ENCODE peak calls at places on chromosomes 12 and 14, in ten cellular contexts. One of them, this sample, is unnamed.

GRCh38 chr12:113305281-113305856 is 29.5 kb downstream of the SLC8B1 start:
- DNase-seq in neural crest cell: no peak
- DNase-seq in CD8-positive, alpha-beta memory T cell: no peak
- DNase-seq in NCI-H1105: no peak
- DNase-seq in amniotic stem cell: no peak
- DNase-seq in anterior cingulate cortex: no peak
- DNase-seq in globus pallidus: no peak
- DNase-seq in nephron progenitor cell: no peak
- DNase-seq in T-helper 17 cell: no peak
- DNase-seq in aorta: no peak
- DNase-seq in this sample: no peak

GRCh38 chr12:14418526-14418925 is 53.0 kb downstream of the ATF7IP start:
- DNase-seq in T-helper 17 cell: no peak
- DNase-seq in CD8-positive, alpha-beta memory T cell: no peak
- DNase-seq in globus pallidus: peak
- DNase-seq in amniotic stem cell: no peak
- DNase-seq in aorta: no peak
- DNase-seq in neural crest cell: no peak
- DNase-seq in anterior cingulate cortex: no peak
- DNase-seq in NCI-H1105: no peak
- DNase-seq in nephron progenitor cell: no peak
- DNase-seq in this sample: peak

GRCh38 chr14:100540141-100540925 is 46.9 kb downstream of the BEGAIN start:
- DNase-seq in globus pallidus: no peak
- DNase-seq in amniotic stem cell: no peak
- DNase-seq in neural crest cell: peak
- DNase-seq in T-helper 17 cell: no peak
- DNase-seq in aorta: peak
- DNase-seq in anterior cingulate cortex: no peak
- DNase-seq in CD8-positive, alpha-beta memory T cell: no peak
- DNase-seq in nephron progenitor cell: peak
- DNase-seq in NCI-H1105: no peak
- DNase-seq in this sample: no peak

GRCh38 chr14:21257395-21258193 is 11.6 kb downstream of the HNRNPC start:
- DNase-seq in globus pallidus: no peak
- DNase-seq in T-helper 17 cell: no peak
- DNase-seq in nephron progenitor cell: no peak
- DNase-seq in NCI-H1105: no peak
- DNase-seq in CD8-positive, alpha-beta memory T cell: no peak
- DNase-seq in amniotic stem cell: no peak
- DNase-seq in anterior cingulate cortex: no peak
- DNase-seq in neural crest cell: no peak
- DNase-seq in aorta: no peak
- DNase-seq in this sample: no peak

GRCh38 chr12:108468149-108468968 is 46.7 kb upstream of the FICD start:
- DNase-seq in neural crest cell: peak
- DNase-seq in nephron progenitor cell: peak
- DNase-seq in amniotic stem cell: no peak
- DNase-seq in globus pallidus: no peak
- DNase-seq in T-helper 17 cell: no peak
- DNase-seq in anterior cingulate cortex: no peak
- DNase-seq in aorta: no peak
- DNase-seq in CD8-positive, alpha-beta memory T cell: no peak
- DNase-seq in NCI-H1105: no peak
- DNase-seq in this sample: no peak

GRCh38 chr12:63045020-63045860 is 105.8 kb downstream of the AVPR1A start:
- DNase-seq in globus pallidus: no peak
- DNase-seq in CD8-positive, alpha-beta memory T cell: no peak
- DNase-seq in nephron progenitor cell: no peak
- DNase-seq in neural crest cell: no peak
- DNase-seq in anterior cingulate cortex: no peak
- DNase-seq in NCI-H1105: no peak
- DNase-seq in aorta: peak
- DNase-seq in T-helper 17 cell: no peak
- DNase-seq in amniotic stem cell: peak
- DNase-seq in this sample: no peak

GRCh38 chr12:101727098-101727497 is 12.2 kb downstream of the SYCP3 start:
- DNase-seq in aorta: no peak
- DNase-seq in CD8-positive, alpha-beta memory T cell: no peak
- DNase-seq in anterior cingulate cortex: no peak
- DNase-seq in globus pallidus: no peak
- DNase-seq in amniotic stem cell: no peak
- DNase-seq in NCI-H1105: no peak
- DNase-seq in neural crest cell: no peak
- DNase-seq in T-helper 17 cell: no peak
- DNase-seq in nephron progenitor cell: no peak
- DNase-seq in this sample: no peak

GRCh38 chr14:32657081-32657480 is 281.6 kb upstream of the NPAS3 start:
- DNase-seq in nephron progenitor cell: no peak
- DNase-seq in aorta: peak
- DNase-seq in NCI-H1105: no peak
- DNase-seq in amniotic stem cell: no peak
- DNase-seq in globus pallidus: peak
- DNase-seq in T-helper 17 cell: no peak
- DNase-seq in neural crest cell: no peak
- DNase-seq in anterior cingulate cortex: peak
- DNase-seq in CD8-positive, alpha-beta memory T cell: no peak
- DNase-seq in this sample: peak

GRCh38 chr14:96135285-96135684 is 69.4 kb upstream of the BDKRB2 start:
- DNase-seq in CD8-positive, alpha-beta memory T cell: no peak
- DNase-seq in anterior cingulate cortex: no peak
- DNase-seq in T-helper 17 cell: no peak
- DNase-seq in nephron progenitor cell: no peak
- DNase-seq in globus pallidus: no peak
- DNase-seq in neural crest cell: no peak
- DNase-seq in aorta: no peak
- DNase-seq in NCI-H1105: no peak
- DNase-seq in amniotic stem cell: no peak
- DNase-seq in this sample: no peak

GRCh38 chr12:128259556-128260070 is 7.4 kb upstream of the TMEM132C start:
- DNase-seq in globus pallidus: peak
- DNase-seq in aorta: no peak
- DNase-seq in T-helper 17 cell: no peak
- DNase-seq in neural crest cell: peak
- DNase-seq in anterior cingulate cortex: peak
- DNase-seq in nephron progenitor cell: peak
- DNase-seq in CD8-positive, alpha-beta memory T cell: no peak
- DNase-seq in NCI-H1105: peak
- DNase-seq in amniotic stem cell: no peak
- DNase-seq in this sample: no peak

GRCh38 chr14:34461334-34462131 is 507 bp downstream of the SPTSSA start:
- DNase-seq in neural crest cell: peak
- DNase-seq in amniotic stem cell: no peak
- DNase-seq in anterior cingulate cortex: peak
- DNase-seq in T-helper 17 cell: no peak
- DNase-seq in nephron progenitor cell: peak
- DNase-seq in CD8-positive, alpha-beta memory T cell: peak
- DNase-seq in globus pallidus: peak
- DNase-seq in NCI-H1105: peak
- DNase-seq in aorta: peak
- DNase-seq in this sample: peak

GRCh38 chr14:33914676-33915516 is 36.0 kb downstream of the EGLN3 start:
- DNase-seq in amniotic stem cell: no peak
- DNase-seq in globus pallidus: no peak
- DNase-seq in T-helper 17 cell: no peak
- DNase-seq in aorta: peak
- DNase-seq in nephron progenitor cell: no peak
- DNase-seq in neural crest cell: no peak
- DNase-seq in CD8-positive, alpha-beta memory T cell: no peak
- DNase-seq in anterior cingulate cortex: no peak
- DNase-seq in NCI-H1105: no peak
- DNase-seq in this sample: no peak

GRCh38 chr14:105131241-105131640 is 37.3 kb downstream of the JAG2 start:
- DNase-seq in CD8-positive, alpha-beta memory T cell: no peak
- DNase-seq in NCI-H1105: no peak
- DNase-seq in anterior cingulate cortex: no peak
- DNase-seq in neural crest cell: no peak
- DNase-seq in nephron progenitor cell: no peak
- DNase-seq in aorta: no peak
- DNase-seq in globus pallidus: no peak
- DNase-seq in amniotic stem cell: no peak
- DNase-seq in T-helper 17 cell: no peak
- DNase-seq in this sample: no peak

GRCh38 chr14:46325157-46325556 is 326.4 kb downstream of the RPL10L start:
- DNase-seq in nephron progenitor cell: no peak
- DNase-seq in amniotic stem cell: no peak
- DNase-seq in neural crest cell: no peak
- DNase-seq in anterior cingulate cortex: no peak
- DNase-seq in T-helper 17 cell: no peak
- DNase-seq in globus pallidus: no peak
- DNase-seq in aorta: no peak
- DNase-seq in NCI-H1105: no peak
- DNase-seq in CD8-positive, alpha-beta memory T cell: no peak
- DNase-seq in this sample: no peak

GRCh38 chr14:73457050-73457934 is 1.1 kb downstream of the NUMB start:
- DNase-seq in neural crest cell: peak
- DNase-seq in NCI-H1105: no peak
- DNase-seq in T-helper 17 cell: no peak
- DNase-seq in amniotic stem cell: peak
- DNase-seq in aorta: peak
- DNase-seq in globus pallidus: no peak
- DNase-seq in anterior cingulate cortex: peak
- DNase-seq in CD8-positive, alpha-beta memory T cell: peak
- DNase-seq in nephron progenitor cell: no peak
- DNase-seq in this sample: no peak

GRCh38 chr12:8553088-8553627 is 12.5 kb upstream of the CLEC4E start:
- DNase-seq in amniotic stem cell: no peak
- DNase-seq in aorta: no peak
- DNase-seq in CD8-positive, alpha-beta memory T cell: no peak
- DNase-seq in NCI-H1105: peak
- DNase-seq in nephron progenitor cell: no peak
- DNase-seq in anterior cingulate cortex: no peak
- DNase-seq in T-helper 17 cell: no peak
- DNase-seq in globus pallidus: no peak
- DNase-seq in neural crest cell: no peak
- DNase-seq in this sample: no peak

GRCh38 chr12:27270148-27270547 is 26.1 kb downstream of the STK38L start:
- DNase-seq in nephron progenitor cell: no peak
- DNase-seq in anterior cingulate cortex: no peak
- DNase-seq in T-helper 17 cell: no peak
- DNase-seq in amniotic stem cell: no peak
- DNase-seq in aorta: no peak
- DNase-seq in neural crest cell: no peak
- DNase-seq in globus pallidus: no peak
- DNase-seq in NCI-H1105: no peak
- DNase-seq in CD8-positive, alpha-beta memory T cell: no peak
- DNase-seq in this sample: no peak

GRCh38 chr14:22549981-22550670 is 38.9 kb downstream of the DAD1 start:
- DNase-seq in aorta: no peak
- DNase-seq in T-helper 17 cell: no peak
- DNase-seq in globus pallidus: no peak
- DNase-seq in NCI-H1105: no peak
- DNase-seq in neural crest cell: no peak
- DNase-seq in CD8-positive, alpha-beta memory T cell: peak
- DNase-seq in amniotic stem cell: no peak
- DNase-seq in anterior cingulate cortex: no peak
- DNase-seq in nephron progenitor cell: peak
- DNase-seq in this sample: no peak

GRCh38 chr12:11663128-11663527 is 13.7 kb downstream of the ETV6 start:
- DNase-seq in T-helper 17 cell: no peak
- DNase-seq in CD8-positive, alpha-beta memory T cell: no peak
- DNase-seq in neural crest cell: no peak
- DNase-seq in aorta: no peak
- DNase-seq in nephron progenitor cell: no peak
- DNase-seq in anterior cingulate cortex: no peak
- DNase-seq in globus pallidus: peak
- DNase-seq in amniotic stem cell: no peak
- DNase-seq in NCI-H1105: no peak
- DNase-seq in this sample: no peak

GRCh38 chr12:91381309-91381804 is 198.7 kb upstream of the DCN start:
- DNase-seq in nephron progenitor cell: peak
- DNase-seq in anterior cingulate cortex: peak
- DNase-seq in aorta: peak
- DNase-seq in T-helper 17 cell: no peak
- DNase-seq in NCI-H1105: peak
- DNase-seq in neural crest cell: peak
- DNase-seq in globus pallidus: peak
- DNase-seq in amniotic stem cell: peak
- DNase-seq in CD8-positive, alpha-beta memory T cell: no peak
- DNase-seq in this sample: no peak

GRCh38 chr12:67780580-67781084 is 132.1 kb downstream of the DYRK2 start:
- DNase-seq in globus pallidus: no peak
- DNase-seq in CD8-positive, alpha-beta memory T cell: no peak
- DNase-seq in neural crest cell: no peak
- DNase-seq in amniotic stem cell: no peak
- DNase-seq in T-helper 17 cell: no peak
- DNase-seq in NCI-H1105: no peak
- DNase-seq in aorta: no peak
- DNase-seq in nephron progenitor cell: no peak
- DNase-seq in anterior cingulate cortex: no peak
- DNase-seq in this sample: no peak

GRCh38 chr14:70317969-70318634 is 41.4 kb downstream of the COX16 start:
- DNase-seq in NCI-H1105: peak
- DNase-seq in CD8-positive, alpha-beta memory T cell: no peak
- DNase-seq in T-helper 17 cell: no peak
- DNase-seq in anterior cingulate cortex: peak
- DNase-seq in aorta: no peak
- DNase-seq in globus pallidus: peak
- DNase-seq in nephron progenitor cell: peak
- DNase-seq in neural crest cell: peak
- DNase-seq in amniotic stem cell: peak
- DNase-seq in this sample: no peak

GRCh38 chr14:61417890-61418455 is 96.6 kb downstream of the PRKCH start:
- DNase-seq in NCI-H1105: no peak
- DNase-seq in aorta: no peak
- DNase-seq in globus pallidus: no peak
- DNase-seq in anterior cingulate cortex: no peak
- DNase-seq in CD8-positive, alpha-beta memory T cell: no peak
- DNase-seq in amniotic stem cell: no peak
- DNase-seq in T-helper 17 cell: no peak
- DNase-seq in neural crest cell: no peak
- DNase-seq in nephron progenitor cell: no peak
- DNase-seq in this sample: no peak

GRCh38 chr14:44847910-44848309 is 113.8 kb downstream of the KLHL28 start:
- DNase-seq in nephron progenitor cell: no peak
- DNase-seq in globus pallidus: no peak
- DNase-seq in aorta: no peak
- DNase-seq in anterior cingulate cortex: no peak
- DNase-seq in NCI-H1105: no peak
- DNase-seq in CD8-positive, alpha-beta memory T cell: no peak
- DNase-seq in amniotic stem cell: no peak
- DNase-seq in neural crest cell: no peak
- DNase-seq in T-helper 17 cell: no peak
- DNase-seq in this sample: no peak

GRCh38 chr14:37595809-37596595 is 573 bp downstream of the TTC6 start:
- DNase-seq in neural crest cell: no peak
- DNase-seq in nephron progenitor cell: peak
- DNase-seq in anterior cingulate cortex: no peak
- DNase-seq in CD8-positive, alpha-beta memory T cell: no peak
- DNase-seq in NCI-H1105: peak
- DNase-seq in T-helper 17 cell: no peak
- DNase-seq in amniotic stem cell: no peak
- DNase-seq in aorta: no peak
- DNase-seq in globus pallidus: no peak
- DNase-seq in this sample: no peak

GRCh38 chr12:4240161-4240783 is 33.3 kb upstream of the CCND2 start:
- DNase-seq in NCI-H1105: no peak
- DNase-seq in amniotic stem cell: no peak
- DNase-seq in neural crest cell: no peak
- DNase-seq in T-helper 17 cell: no peak
- DNase-seq in globus pallidus: no peak
- DNase-seq in nephron progenitor cell: no peak
- DNase-seq in aorta: no peak
- DNase-seq in anterior cingulate cortex: no peak
- DNase-seq in CD8-positive, alpha-beta memory T cell: no peak
- DNase-seq in this sample: no peak

GRCh38 chr12:10673660-10674384 is at the start of gene STYK1:
- DNase-seq in neural crest cell: peak
- DNase-seq in globus pallidus: no peak
- DNase-seq in anterior cingulate cortex: peak
- DNase-seq in T-helper 17 cell: peak
- DNase-seq in nephron progenitor cell: peak
- DNase-seq in aorta: peak
- DNase-seq in NCI-H1105: peak
- DNase-seq in CD8-positive, alpha-beta memory T cell: peak
- DNase-seq in amniotic stem cell: peak
- DNase-seq in this sample: peak

GRCh38 chr12:75721790-75722189 is 210.4 kb upstream of the KRR1 start:
- DNase-seq in neural crest cell: no peak
- DNase-seq in amniotic stem cell: no peak
- DNase-seq in nephron progenitor cell: no peak
- DNase-seq in anterior cingulate cortex: no peak
- DNase-seq in CD8-positive, alpha-beta memory T cell: no peak
- DNase-seq in T-helper 17 cell: no peak
- DNase-seq in globus pallidus: peak
- DNase-seq in aorta: no peak
- DNase-seq in NCI-H1105: no peak
- DNase-seq in this sample: no peak

This sample was measured in GDM1.